ENCODE peak calls at places on chromosomes 3 and 15, in five cellular contexts. One of them, this sample, is unnamed.

GRCh38 chr3:198071602-198072285 is 111.7 kb downstream of the LMLN start:
- DNase-seq in kidney tubule cell: peak
- DNase-seq in cardiac muscle cell: peak
- DNase-seq in hypothalamus: no peak
- DNase-seq in substantia nigra: no peak
- DNase-seq in this sample: no peak

GRCh38 chr3:159859424-159859823 is 129.2 kb upstream of the IL12A start:
- DNase-seq in kidney tubule cell: no peak
- DNase-seq in cardiac muscle cell: no peak
- DNase-seq in hypothalamus: no peak
- DNase-seq in substantia nigra: no peak
- DNase-seq in this sample: peak

GRCh38 chr3:77038468-77038927 is 1.4 kb upstream of the ROBO2 start:
- DNase-seq in kidney tubule cell: peak
- DNase-seq in cardiac muscle cell: peak
- DNase-seq in hypothalamus: peak
- DNase-seq in substantia nigra: peak
- DNase-seq in this sample: no peak

GRCh38 chr3:69322110-69322509 is 63.8 kb downstream of the FRMD4B start:
- DNase-seq in kidney tubule cell: no peak
- DNase-seq in cardiac muscle cell: no peak
- DNase-seq in hypothalamus: peak
- DNase-seq in substantia nigra: peak
- DNase-seq in this sample: no peak

GRCh38 chr15:61830536-61831330 is 229.5 kb downstream of the VPS13C start:
- DNase-seq in kidney tubule cell: no peak
- DNase-seq in cardiac muscle cell: no peak
- DNase-seq in hypothalamus: no peak
- DNase-seq in substantia nigra: no peak
- DNase-seq in this sample: peak

GRCh38 chr3:49779378-49780079 is 6.8 kb downstream of the IP6K1 start:
- DNase-seq in kidney tubule cell: no peak
- DNase-seq in cardiac muscle cell: no peak
- DNase-seq in hypothalamus: no peak
- DNase-seq in substantia nigra: no peak
- DNase-seq in this sample: no peak

GRCh38 chr15:80531388-80532184 is 127.4 kb downstream of the ARNT2 start:
- DNase-seq in kidney tubule cell: no peak
- DNase-seq in cardiac muscle cell: peak
- DNase-seq in hypothalamus: no peak
- DNase-seq in substantia nigra: no peak
- DNase-seq in this sample: peak

GRCh38 chr3:127077506-127078064 is 94.7 kb downstream of the PLXNA1 start:
- DNase-seq in kidney tubule cell: no peak
- DNase-seq in cardiac muscle cell: no peak
- DNase-seq in hypothalamus: no peak
- DNase-seq in substantia nigra: no peak
- DNase-seq in this sample: no peak

GRCh38 chr3:100499651-100500050 is 7.2 kb downstream of the TMEM45A start:
- DNase-seq in kidney tubule cell: no peak
- DNase-seq in cardiac muscle cell: no peak
- DNase-seq in hypothalamus: no peak
- DNase-seq in substantia nigra: no peak
- DNase-seq in this sample: peak

GRCh38 chr3:15556512-15556911 is 35.0 kb upstream of the COLQ start:
- DNase-seq in kidney tubule cell: no peak
- DNase-seq in cardiac muscle cell: no peak
- DNase-seq in hypothalamus: no peak
- DNase-seq in substantia nigra: no peak
- DNase-seq in this sample: no peak

GRCh38 chr15:42338500-42338899 is 20.8 kb upstream of the CAPN3 start:
- DNase-seq in kidney tubule cell: no peak
- DNase-seq in cardiac muscle cell: peak
- DNase-seq in hypothalamus: no peak
- DNase-seq in substantia nigra: no peak
- DNase-seq in this sample: no peak

GRCh38 chr15:68230157-68231100 is 901 bp upstream of the CLN6 start:
- DNase-seq in kidney tubule cell: peak
- DNase-seq in cardiac muscle cell: no peak
- DNase-seq in hypothalamus: no peak
- DNase-seq in substantia nigra: no peak
- DNase-seq in this sample: peak

GRCh38 chr3:142450192-142450591 is 2.4 kb upstream of the XRN1 start:
- DNase-seq in kidney tubule cell: no peak
- DNase-seq in cardiac muscle cell: no peak
- DNase-seq in hypothalamus: no peak
- DNase-seq in substantia nigra: no peak
- DNase-seq in this sample: no peak

GRCh38 chr15:50261979-50262378 is 3.5 kb downstream of the HDC start:
- DNase-seq in kidney tubule cell: no peak
- DNase-seq in cardiac muscle cell: no peak
- DNase-seq in hypothalamus: no peak
- DNase-seq in substantia nigra: no peak
- DNase-seq in this sample: peak

GRCh38 chr3:32200991-32201758 is 37.3 kb upstream of the CMTM8 start:
- DNase-seq in kidney tubule cell: no peak
- DNase-seq in cardiac muscle cell: peak
- DNase-seq in hypothalamus: no peak
- DNase-seq in substantia nigra: no peak
- DNase-seq in this sample: no peak

GRCh38 chr3:128349963-128350599 is 116.6 kb downstream of the DNAJB8 start:
- DNase-seq in kidney tubule cell: no peak
- DNase-seq in cardiac muscle cell: no peak
- DNase-seq in hypothalamus: no peak
- DNase-seq in substantia nigra: no peak
- DNase-seq in this sample: no peak

GRCh38 chr3:73637042-73637441 is 12.3 kb upstream of the PDZRN3 start:
- DNase-seq in kidney tubule cell: peak
- DNase-seq in cardiac muscle cell: no peak
- DNase-seq in hypothalamus: no peak
- DNase-seq in substantia nigra: no peak
- DNase-seq in this sample: no peak

GRCh38 chr3:54999159-54999558 is 71.3 kb upstream of the LRTM1 start:
- DNase-seq in kidney tubule cell: peak
- DNase-seq in cardiac muscle cell: peak
- DNase-seq in hypothalamus: no peak
- DNase-seq in substantia nigra: no peak
- DNase-seq in this sample: peak

GRCh38 chr15:52678036-52678467 is 1.1 kb downstream of the ATOSA start:
- DNase-seq in kidney tubule cell: peak
- DNase-seq in cardiac muscle cell: peak
- DNase-seq in hypothalamus: peak
- DNase-seq in substantia nigra: peak
- DNase-seq in this sample: peak

GRCh38 chr3:3068358-3068881 is 41.8 kb downstream of the IL5RA start:
- DNase-seq in kidney tubule cell: no peak
- DNase-seq in cardiac muscle cell: no peak
- DNase-seq in hypothalamus: no peak
- DNase-seq in substantia nigra: no peak
- DNase-seq in this sample: no peak

GRCh38 chr15:25731411-25731810 is 131.7 kb downstream of the ATP10A start:
- DNase-seq in kidney tubule cell: no peak
- DNase-seq in cardiac muscle cell: no peak
- DNase-seq in hypothalamus: no peak
- DNase-seq in substantia nigra: no peak
- DNase-seq in this sample: peak

GRCh38 chr3:37321260-37321852 is 147.0 kb upstream of the LRRFIP2 start:
- DNase-seq in kidney tubule cell: no peak
- DNase-seq in cardiac muscle cell: peak
- DNase-seq in hypothalamus: no peak
- DNase-seq in substantia nigra: no peak
- DNase-seq in this sample: no peak

GRCh38 chr3:197031315-197032285 is 2.0 kb upstream of the MELTF start:
- DNase-seq in kidney tubule cell: peak
- DNase-seq in cardiac muscle cell: peak
- DNase-seq in hypothalamus: no peak
- DNase-seq in substantia nigra: no peak
- DNase-seq in this sample: peak

GRCh38 chr3:98504534-98504933 is 7.1 kb downstream of the OR5K2 start:
- DNase-seq in kidney tubule cell: no peak
- DNase-seq in cardiac muscle cell: peak
- DNase-seq in hypothalamus: no peak
- DNase-seq in substantia nigra: no peak
- DNase-seq in this sample: no peak

GRCh38 chr3:73056365-73057150 is 4.9 kb upstream of the EBLN2 start:
- DNase-seq in kidney tubule cell: peak
- DNase-seq in cardiac muscle cell: peak
- DNase-seq in hypothalamus: no peak
- DNase-seq in substantia nigra: no peak
- DNase-seq in this sample: no peak

GRCh38 chr3:142976621-142977398 is 13.3 kb upstream of the PAQR9 start:
- DNase-seq in kidney tubule cell: peak
- DNase-seq in cardiac muscle cell: peak
- DNase-seq in hypothalamus: peak
- DNase-seq in substantia nigra: peak
- DNase-seq in this sample: no peak

GRCh38 chr15:65323071-65323511 is 18.6 kb downstream of the RNU5B-1 start:
- DNase-seq in kidney tubule cell: peak
- DNase-seq in cardiac muscle cell: peak
- DNase-seq in hypothalamus: peak
- DNase-seq in substantia nigra: no peak
- DNase-seq in this sample: no peak

This sample was measured in esophagus muscularis mucosa.